ENCODE peak calls at places on chromosomes 1 and 21, in six cellular contexts. N, K, A, T, B and W are unnamed samples.

GRCh38 chr1:203304391-203304918 is 864 bp upstream of the BTG2 start:
- DNase-seq in N (no peak), K (no peak), A (no peak), T (no peak), B (no peak), W (no peak)

GRCh38 chr1:161115132-161115711 is 2.6 kb downstream of the PFDN2 start:
- DNase-seq in N (no peak), K (no peak), A (no peak), T (peak; percentile 90), B (peak; percentile 99), W (peak; percentile 97)

GRCh38 chr1:44786138-44786840 is 1.7 kb downstream of the BEST4 start:
- DNase-seq in N (no peak), K (peak; percentile 64), A (peak; percentile 78), T (peak; percentile 50), B (peak; percentile 71), W (peak; percentile 58)

GRCh38 chr1:31689821-31690220 is 14.0 kb downstream of the COL16A1 start:
- DNase-seq in N (no peak), K (no peak), A (no peak), T (peak; percentile 88), B (peak; percentile 97), W (peak; percentile 95)

GRCh38 chr1:181104790-181105133 is 16.3 kb downstream of the IER5 start:
- DNase-seq in N (no peak), K (no peak), A (peak; percentile 63), T (no peak), B (no peak), W (no peak)

GRCh38 chr1:6962390-6962955 is 177.2 kb downstream of the CAMTA1 start:
- DNase-seq in N (no peak), K (peak; percentile 73), A (peak; percentile 48), T (peak; percentile 3), B (peak; percentile 36), W (peak; percentile 1)

GRCh38 chr1:40389871-40390560 is 16.5 kb downstream of the SMAP2 start:
- DNase-seq in N (no peak), K (no peak), A (no peak), T (peak; percentile 98), B (no peak), W (peak; percentile 97)

GRCh38 chr1:232169436-232169835 is 460.5 kb downstream of the SIPA1L2 start:
- DNase-seq in N (no peak), K (no peak), A (no peak), T (no peak), B (no peak), W (no peak)

GRCh38 chr1:33169290-33170055 is 12.4 kb downstream of the TRIM62 start:
- DNase-seq in N (no peak), K (no peak), A (no peak), T (no peak), B (no peak), W (no peak)

GRCh38 chr1:228206582-228207351 is 1.1 kb upstream of the OBSCN start:
- DNase-seq in N (no peak), K (no peak), A (no peak), T (no peak), B (no peak), W (no peak)

GRCh38 chr1:13766906-13767564 is 67.0 kb downstream of the PRDM2 start:
- DNase-seq in N (no peak), K (no peak), A (no peak), T (peak; percentile 84), B (peak; percentile 41), W (peak; percentile 84)

GRCh38 chr1:224052767-224053166 is 61.1 kb upstream of the FBXO28 start:
- DNase-seq in N (no peak), K (no peak), A (no peak), T (peak; percentile 37), B (peak; percentile 79), W (peak; percentile 73)

GRCh38 chr1:2948751-2949680 is 72.3 kb upstream of the ACTRT2 start:
- DNase-seq in N (no peak), K (no peak), A (no peak), T (no peak), B (no peak), W (no peak)

GRCh38 chr1:219387211-219387610 is 213.5 kb downstream of the LYPLAL1 start:
- DNase-seq in N (no peak), K (no peak), A (no peak), T (no peak), B (no peak), W (no peak)

GRCh38 chr1:183926978-183927377 is 110.5 kb downstream of the COLGALT2 start:
- DNase-seq in N (no peak), K (no peak), A (no peak), T (peak; percentile 47), B (no peak), W (peak; percentile 27)

GRCh38 chr1:31637915-31638673 is 6.6 kb downstream of the PEF1 start:
- DNase-seq in N (no peak), K (no peak), A (no peak), T (no peak), B (peak; percentile 93), W (no peak)

GRCh38 chr1:115364044-115364775 is 26.2 kb upstream of the NGF start:
- DNase-seq in N (no peak), K (peak; percentile 46), A (peak; percentile 58), T (peak; percentile 58), B (no peak), W (peak; percentile 11)

GRCh38 chr21:46202592-46203202 is 18.4 kb upstream of the SPATC1L start:
- DNase-seq in N (no peak), K (no peak), A (no peak), T (no peak), B (no peak), W (no peak)

GRCh38 chr1:172827301-172827700 is 168.4 kb downstream of the FASLG start:
- DNase-seq in N (no peak), K (no peak), A (no peak), T (peak; percentile 50), B (no peak), W (no peak)

GRCh38 chr1:172823534-172823933 is 164.6 kb downstream of the FASLG start:
- DNase-seq in N (no peak), K (no peak), A (no peak), T (peak; percentile 39), B (no peak), W (peak; percentile 97)

GRCh38 chr1:172824199-172824598 is 165.3 kb downstream of the FASLG start:
- DNase-seq in N (no peak), K (no peak), A (no peak), T (peak; percentile 46), B (no peak), W (peak; percentile 72)

GRCh38 chr1:172827841-172828240 is 168.9 kb downstream of the FASLG start:
- DNase-seq in N (no peak), K (no peak), A (no peak), T (no peak), B (no peak), W (no peak)

GRCh38 chr1:172826096-172826741 is 167.3 kb downstream of the FASLG start:
- DNase-seq in N (no peak), K (peak; percentile 23), A (peak; percentile 22), T (peak; percentile 98), B (peak; percentile 68), W (peak; percentile 97)
- TF ChIP-seq CTCF in N (peak; percentile 51), K (peak; percentile 66), A (peak; percentile 59), T (peak; percentile 64), B (peak; percentile 75), W (peak; percentile 76)

DNA sequence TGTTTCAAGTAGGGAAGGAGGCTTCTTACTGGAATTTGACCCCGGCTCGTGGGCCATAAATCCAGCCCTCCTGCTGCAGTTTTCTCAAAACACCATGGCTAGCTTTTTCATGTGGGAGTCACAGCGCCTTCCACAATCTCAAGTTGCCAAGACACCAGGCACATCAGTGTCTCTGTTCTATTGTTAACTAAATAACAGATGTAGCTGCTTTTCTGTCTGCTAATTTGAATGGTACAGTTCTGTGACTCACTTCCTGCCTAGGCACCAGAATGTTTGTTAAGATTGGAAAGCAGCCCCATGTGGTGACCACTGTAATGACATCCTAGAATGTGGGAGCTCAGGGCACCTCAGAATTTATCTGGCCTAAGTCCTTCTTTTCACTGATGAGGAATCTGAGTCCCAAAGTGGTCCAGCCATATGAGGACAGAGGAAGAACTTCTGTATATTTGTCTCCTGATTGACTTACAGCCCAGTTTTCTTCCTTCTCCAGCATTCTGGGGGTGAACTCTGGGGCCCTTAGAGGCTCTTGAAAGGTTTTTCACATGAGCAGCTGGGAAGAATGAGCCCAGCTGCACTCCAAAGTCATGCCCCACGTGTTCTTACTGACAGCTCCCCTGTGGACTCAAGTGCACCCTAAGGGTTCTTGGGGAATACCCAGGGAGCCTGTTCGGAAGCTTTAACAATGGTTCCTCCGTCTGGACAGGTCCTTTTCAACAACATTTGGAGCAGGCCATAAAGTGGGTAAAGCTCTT is 27.5 kb downstream of the TRIM45 start:
- DNase-seq in N (peak; percentile 6), K (no peak), A (peak; percentile 60), T (peak; percentile 50), B (peak; percentile 82), W (peak; percentile 70)
- H3K4me3 ChIP-seq in N (peak overlapping the region; percentile 1), K (no peak overlapping the region), A (no peak overlapping the region), T (no peak overlapping the region), B (no peak overlapping the region), W (no peak overlapping the region)

GRCh38 chr1:152034324-152034653 is 2.5 kb downstream of the S100A11 start:
- DNase-seq in N (no peak), K (no peak), A (no peak), T (no peak), B (no peak), W (no peak)

GRCh38 chr1:152037920-152038658 is 1.3 kb upstream of the S100A11 start:
- DNase-seq in N (no peak), K (no peak), A (no peak), T (no peak), B (no peak), W (no peak)

GRCh38 chr1:152036316-152037216 is at the start of gene S100A11:
- DNase-seq in N (peak; percentile 84), K (peak; percentile 91), A (peak; percentile 88), T (peak; percentile 82), B (peak; percentile 93), W (peak; percentile 82)

GRCh38 chr1:152034654-152035405 is 2.0 kb downstream of the S100A11 start:
- DNase-seq in N (no peak), K (peak; percentile 48), A (peak; percentile 47), T (peak; percentile 62), B (peak; percentile 78), W (peak; percentile 81)

DNA sequence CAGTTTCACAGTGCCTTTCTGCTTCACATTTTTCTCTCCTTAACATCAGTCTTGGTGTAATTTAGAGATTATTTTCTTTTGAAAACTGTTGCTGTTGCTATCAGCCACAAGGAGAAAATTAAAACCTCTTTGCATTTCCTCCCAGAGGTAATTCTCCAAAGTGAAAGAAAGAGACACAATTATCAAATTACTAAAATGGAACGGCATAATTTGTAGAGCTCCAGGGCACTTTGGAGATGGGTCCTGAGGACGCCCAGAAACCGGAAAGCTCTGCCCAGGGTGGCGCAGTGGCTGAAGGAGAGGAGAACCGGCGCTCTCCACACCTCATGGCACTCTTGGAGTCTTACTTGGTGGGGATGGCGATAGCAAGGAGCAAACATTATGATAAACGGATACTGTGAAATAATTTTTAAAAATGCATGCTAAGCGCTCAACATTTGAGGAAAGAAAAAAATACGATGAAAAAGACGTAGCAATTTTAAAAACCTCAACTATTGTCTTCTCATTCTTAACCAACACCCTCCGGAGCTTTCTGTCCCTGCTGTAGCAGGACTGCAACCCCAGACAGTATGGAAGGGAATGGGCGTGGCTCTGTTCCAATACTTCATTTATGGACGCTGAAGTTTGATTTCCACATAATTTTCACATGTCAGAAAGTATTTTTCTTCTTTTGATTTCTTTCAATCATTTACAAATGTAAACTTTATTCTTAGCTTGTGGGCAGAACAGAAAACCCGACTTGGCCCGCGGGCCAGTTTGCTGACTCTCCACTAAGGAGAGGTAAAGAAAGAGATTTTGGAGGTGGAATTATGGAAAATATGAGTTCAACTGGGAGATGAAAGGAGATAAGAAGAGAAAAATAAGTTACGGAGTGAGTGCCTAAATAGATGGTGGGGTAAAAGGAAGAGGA is 1.1 kb downstream of the S100A11 start:
- DNase-seq in N (no peak), K (peak; percentile 16), A (no peak), T (peak; percentile 40), B (no peak), W (no peak)
- TF ChIP-seq CTCF in N (no peak), K (no peak), A (no peak), T (no peak), B (no peak), W (no peak)

GRCh38 chr21:43734131-43734634 is 15.3 kb downstream of the PDXK start:
- DNase-seq in N (no peak), K (no peak), A (no peak), T (no peak), B (peak; percentile 53), W (no peak)
- H3K4me3 ChIP-seq in N (peak overlapping the region; percentile 47), K (no peak overlapping the region), A (no peak overlapping the region), T (no peak overlapping the region), B (no peak overlapping the region), W (no peak overlapping the region)